ENCODE peak calls at places on chromosomes 1 and 21, in five cellular contexts. P is HFF-Myc, K is tibial artery, X is AG10803, N is MM.1S. T is an unnamed sample.

GRCh38 chr1:39892611-39893595 is 8.8 kb downstream of the MYCL start:
- DNase-seq in P (no peak), K (no peak), X (peak; percentile 83), N (no peak), T (no peak)

GRCh38 chr1:246592695-246593094 is 26.4 kb downstream of the CNST start:
- DNase-seq in P (peak; percentile 83), K (no peak), X (peak; percentile 99), N (no peak), T (no peak)

GRCh38 chr21:39542736-39543135 is 70.0 kb upstream of the B3GALT5 start:
- DNase-seq in P (no peak), K (no peak), X (no peak), N (no peak), T (no peak)

GRCh38 chr21:41622201-41622600 is 114.2 kb upstream of the TMPRSS2 start:
- DNase-seq in P (no peak), K (no peak), X (no peak), N (no peak), T (no peak)

GRCh38 chr21:46517361-46517760 is 58.7 kb downstream of the DIP2A start:
- DNase-seq in P (no peak), K (no peak), X (no peak), N (no peak), T (no peak)

GRCh38 chr1:243924588-243925349 is 74.7 kb upstream of the AKT3 start:
- DNase-seq in P (no peak), K (no peak), X (peak; percentile 71), N (no peak), T (no peak)

GRCh38 chr1:8116892-8117262 is 90.8 kb upstream of the ERRFI1 start:
- DNase-seq in P (no peak), K (peak; percentile 85), X (peak; percentile 80), N (no peak), T (no peak)

GRCh38 chr1:167808104-167808503 is 86.3 kb downstream of the MPZL1 start:
- DNase-seq in P (no peak), K (no peak), X (no peak), N (no peak), T (no peak)

GRCh38 chr1:218573871-218574270 is 228.7 kb downstream of the TGFB2 start:
- DNase-seq in P (no peak), K (no peak), X (no peak), N (no peak), T (no peak)

GRCh38 chr1:17438176-17438976 is 1.1 kb downstream of the RCC2 start:
- DNase-seq in P (no peak), K (peak; percentile 49), X (peak; percentile 52), N (peak; percentile 71), T (peak; percentile 62)

GRCh38 chr1:2643414-2644077 is 10.7 kb upstream of the MMEL1 start:
- DNase-seq in P (no peak), K (no peak), X (no peak), N (no peak), T (no peak)

GRCh38 chr1:2644171-2644570 is 11.4 kb upstream of the MMEL1 start:
- DNase-seq in P (no peak), K (no peak), X (no peak), N (no peak), T (no peak)

GRCh38 chr1:2642131-2642559 is 9.3 kb upstream of the MMEL1 start:
- DNase-seq in P (no peak), K (no peak), X (no peak), N (no peak), T (no peak)

GRCh38 chr1:2641381-2642130 is 8.7 kb upstream of the MMEL1 start:
- DNase-seq in P (no peak), K (no peak), X (no peak), N (no peak), T (no peak)

GRCh38 chr1:2642560-2643413 is 10.0 kb upstream of the MMEL1 start:
- DNase-seq in P (peak; percentile 71), K (peak; percentile 86), X (peak; percentile 83), N (peak; percentile 91), T (peak; percentile 91)
- TF ChIP-seq CTCF in P (no peak), K (no peak), X (no peak), N (peak; percentile 7), T (peak; percentile 13)

DNA sequence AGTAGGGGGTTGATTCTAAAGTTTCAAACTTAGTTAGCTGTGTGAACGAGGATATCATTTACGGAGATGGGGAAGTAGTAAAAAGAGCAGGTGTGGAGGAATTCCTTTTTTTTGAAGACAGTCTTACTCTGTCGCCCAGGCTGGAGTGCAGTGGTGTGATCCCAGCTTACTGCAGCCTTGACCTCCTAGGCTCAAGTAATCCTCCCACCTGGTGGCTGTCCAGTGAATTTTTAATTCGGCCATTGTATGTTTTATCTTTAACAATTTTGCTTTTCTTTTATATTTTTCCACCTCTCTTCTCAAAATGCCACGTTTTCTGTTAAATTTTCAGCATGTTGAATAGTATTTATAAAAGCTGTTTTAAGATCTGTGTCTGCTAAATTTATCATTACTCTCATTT is 12.3 kb upstream of the CENPF start:
- DNase-seq in P (no peak), K (no peak), X (no peak), N (no peak), T (no peak)
- TF ChIP-seq CTCF in P (no peak), K (no peak), X (no peak), N (peak; percentile 22), T (peak; percentile 24)

GRCh38 chr1:119448112-119448511 is 33.2 kb downstream of the HSD3B2 start:
- DNase-seq in P (no peak), K (no peak), X (no peak), N (no peak), T (no peak)
- TF ChIP-seq CTCF in P (peak; percentile 18), K (no peak), X (no peak), N (no peak), T (no peak)

DNA sequence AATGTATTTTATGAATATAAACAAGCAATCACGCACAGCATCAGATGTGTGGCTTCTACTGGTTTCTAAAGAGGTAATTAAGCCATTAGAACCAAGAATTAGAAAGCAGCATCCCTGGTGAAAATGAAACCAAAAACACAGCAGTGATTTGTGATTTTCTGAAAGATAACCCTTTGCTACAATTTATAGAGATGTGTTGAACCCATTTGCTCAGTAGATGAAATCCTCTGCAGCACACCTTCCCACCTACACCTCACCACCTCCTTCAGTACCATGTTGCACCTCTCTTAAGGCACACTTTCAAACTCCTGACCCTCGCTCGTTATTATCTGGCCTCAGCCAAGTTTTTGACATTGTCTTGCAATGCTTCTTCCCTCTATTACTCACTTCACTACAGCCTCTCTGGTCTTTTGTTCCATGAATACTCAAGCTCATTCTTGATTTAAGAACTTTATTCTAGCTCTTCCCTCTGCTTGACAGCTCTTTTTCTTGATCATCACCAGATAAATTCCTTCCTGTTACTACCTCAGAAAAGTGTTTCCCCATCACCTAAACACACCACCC is 38.6 kb downstream of the NSL1 start:
- DNase-seq in P (no peak), K (no peak), X (peak; percentile 12), N (peak; percentile 75), T (no peak)
- TF ChIP-seq CTCF in P (no peak), K (no peak), X (no peak), N (no peak), T (no peak)

GRCh38 chr1:16023050-16023653 is 1.3 kb downstream of the CLCNKA start:
- DNase-seq in P (no peak), K (no peak), X (no peak), N (no peak), T (no peak)

GRCh38 chr1:16028237-16029002 is 6.6 kb downstream of the CLCNKA start:
- DNase-seq in P (no peak), K (no peak), X (no peak), N (no peak), T (no peak)

GRCh38 chr1:16022393-16022792 is 557 bp downstream of the CLCNKA start:
- DNase-seq in P (no peak), K (no peak), X (no peak), N (no peak), T (no peak)

GRCh38 chr1:16029288-16029687 is 7.5 kb downstream of the CLCNKA start:
- DNase-seq in P (no peak), K (no peak), X (no peak), N (no peak), T (no peak)

DNA sequence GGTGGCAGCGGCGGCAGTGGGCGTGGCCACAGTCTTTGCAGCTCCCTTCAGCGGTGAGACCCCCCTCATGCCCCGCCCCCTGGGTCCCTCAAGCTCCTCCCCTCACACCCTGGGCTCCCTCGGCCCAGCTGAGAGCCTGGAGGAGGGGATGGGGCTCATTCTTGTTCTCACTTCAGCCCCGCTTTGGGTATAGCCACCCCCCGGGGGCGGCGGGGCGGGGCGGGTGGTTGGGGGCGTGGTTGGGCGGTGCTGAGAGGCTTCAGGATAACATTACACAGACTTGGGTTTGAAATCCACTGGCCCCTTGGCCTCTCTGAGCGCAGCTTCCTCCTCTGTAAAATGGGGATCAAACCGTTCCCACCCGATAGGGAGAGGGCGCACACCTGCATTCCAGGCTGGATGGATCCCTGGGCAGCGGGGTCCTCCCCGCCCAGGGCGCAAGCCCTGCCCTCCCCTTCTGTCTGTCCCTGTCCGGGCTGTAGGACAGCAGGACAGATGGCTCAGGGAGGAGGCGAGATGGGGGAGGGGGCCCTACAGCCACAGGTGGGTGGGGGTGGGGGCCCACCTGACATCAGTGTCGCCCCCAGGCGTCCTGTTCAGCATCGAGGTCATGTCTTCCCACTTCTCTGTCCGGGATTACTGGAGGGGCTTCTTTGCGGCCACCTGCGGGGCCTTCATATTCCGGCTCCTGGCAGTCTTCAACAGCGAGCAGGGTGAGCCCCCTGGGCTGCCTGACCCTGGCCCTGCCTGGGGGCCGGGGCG is 5.1 kb downstream of the CLCNKA start:
- DNase-seq in P (peak; percentile 24), K (no peak), X (no peak), N (peak; percentile 16), T (peak; percentile 69)
- TF ChIP-seq CTCF in P (no peak), K (no peak), X (no peak), N (no peak), T (no peak)

DNA sequence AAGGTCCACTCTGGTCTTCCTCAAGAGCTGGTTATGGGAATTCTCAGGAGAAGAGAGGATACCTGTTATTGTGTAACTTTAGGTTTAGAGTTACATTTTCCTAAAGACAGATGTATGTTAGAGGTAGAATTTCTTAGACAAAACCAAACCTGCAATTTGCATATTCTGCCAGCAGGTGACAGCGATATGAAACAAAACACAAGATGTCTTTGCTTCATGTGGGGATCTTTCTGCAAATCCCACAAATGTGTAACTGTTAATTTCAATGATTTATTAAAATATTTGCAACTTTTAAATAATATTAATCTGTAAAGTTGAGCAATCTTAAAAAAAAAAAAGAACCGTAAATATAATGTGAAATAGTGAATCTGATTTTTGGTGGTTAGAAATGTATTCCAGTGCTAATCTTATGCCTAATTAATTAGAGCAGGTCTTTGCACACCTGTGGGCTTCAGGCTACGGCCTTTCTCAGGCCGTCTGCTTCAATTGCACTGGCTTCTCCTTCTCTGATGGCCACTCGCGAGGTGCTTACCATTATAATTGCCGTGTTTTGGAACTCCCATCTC is 33.4 kb downstream of the FAM78B start:
- DNase-seq in P (no peak), K (no peak), X (no peak), N (peak; percentile 55), T (no peak)
- TF ChIP-seq CTCF in P (peak; percentile 47), K (peak; percentile 4), X (peak; percentile 33), N (peak; percentile 82), T (peak; percentile 62)

DNA sequence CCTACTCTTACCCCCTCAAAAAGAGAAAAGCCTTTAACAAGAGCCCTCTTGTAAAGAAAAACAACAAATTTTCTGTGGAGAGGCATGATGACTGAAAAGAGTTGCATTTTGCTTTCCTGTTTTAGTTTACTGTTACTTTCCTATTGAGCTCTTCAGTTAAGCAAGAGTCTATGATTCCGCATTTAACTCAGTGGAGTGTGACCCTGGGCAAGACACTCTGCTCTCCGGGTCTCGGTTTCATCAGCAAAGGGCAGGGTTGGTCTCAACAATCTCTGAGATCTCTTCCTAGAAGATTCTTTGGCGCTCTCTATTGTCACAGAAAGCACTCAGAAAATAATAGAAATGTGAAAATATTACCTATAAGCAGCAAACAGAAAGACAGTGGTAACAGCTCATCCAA is 175.7 kb downstream of the TGFBR3 start:
- DNase-seq in P (no peak), K (no peak), X (no peak), N (no peak), T (no peak)
- TF ChIP-seq CTCF in P (no peak), K (no peak), X (no peak), N (no peak), T (no peak)

T was measured in neural crest cell.